ENCODE peak calls at places on chromosomes 1 and 21, in ten cellular contexts. One of them, this sample, is unnamed.

GRCh38 chr1:39890267-39890666 is 7.0 kb upstream of the TRIT1 start:
- DNase-seq in ELF-1: no peak
- DNase-seq in GM06990: no peak
- DNase-seq in GM13976: no peak
- DNase-seq in brain microvascular endothelial cell: no peak
- DNase-seq in uterus: no peak
- DNase-seq in fibroblast of the aortic adventitia: no peak
- DNase-seq in kidney epithelial cell: no peak
- DNase-seq in C1 segment of cervical spinal cord: no peak
- DNase-seq in adipocyte: no peak
- DNase-seq in this sample: no peak

GRCh38 chr1:219324629-219325367 is 151.1 kb downstream of the LYPLAL1 start:
- DNase-seq in adipocyte: peak
- DNase-seq in fibroblast of the aortic adventitia: peak
- DNase-seq in GM13976: no peak
- DNase-seq in kidney epithelial cell: peak
- DNase-seq in GM06990: peak
- DNase-seq in C1 segment of cervical spinal cord: no peak
- DNase-seq in ELF-1: no peak
- DNase-seq in uterus: no peak
- DNase-seq in brain microvascular endothelial cell: peak
- DNase-seq in this sample: peak

GRCh38 chr1:186792870-186793581 is 35.7 kb upstream of the PLA2G4A start:
- DNase-seq in ELF-1: no peak
- DNase-seq in C1 segment of cervical spinal cord: no peak
- DNase-seq in adipocyte: no peak
- DNase-seq in kidney epithelial cell: peak
- DNase-seq in brain microvascular endothelial cell: peak
- DNase-seq in fibroblast of the aortic adventitia: no peak
- DNase-seq in GM13976: no peak
- DNase-seq in uterus: no peak
- DNase-seq in GM06990: no peak
- DNase-seq in this sample: no peak

GRCh38 chr1:21506804-21507203 is 2.4 kb upstream of the ALPL start:
- DNase-seq in kidney epithelial cell: no peak
- DNase-seq in GM06990: no peak
- DNase-seq in ELF-1: no peak
- DNase-seq in adipocyte: no peak
- DNase-seq in C1 segment of cervical spinal cord: no peak
- DNase-seq in GM13976: no peak
- DNase-seq in uterus: no peak
- DNase-seq in brain microvascular endothelial cell: no peak
- DNase-seq in fibroblast of the aortic adventitia: no peak
- DNase-seq in this sample: no peak

GRCh38 chr1:169999357-169999756 is 75.1 kb downstream of the KIFAP3 start:
- DNase-seq in adipocyte: peak
- DNase-seq in fibroblast of the aortic adventitia: peak
- DNase-seq in uterus: peak
- DNase-seq in brain microvascular endothelial cell: peak
- DNase-seq in GM06990: no peak
- DNase-seq in C1 segment of cervical spinal cord: no peak
- DNase-seq in kidney epithelial cell: peak
- DNase-seq in GM13976: no peak
- DNase-seq in ELF-1: no peak
- DNase-seq in this sample: peak

GRCh38 chr1:37949524-37950152 is 2.8 kb upstream of the INPP5B start:
- DNase-seq in C1 segment of cervical spinal cord: no peak
- DNase-seq in ELF-1: peak
- DNase-seq in uterus: no peak
- DNase-seq in fibroblast of the aortic adventitia: no peak
- DNase-seq in GM06990: no peak
- DNase-seq in adipocyte: no peak
- DNase-seq in GM13976: peak
- DNase-seq in brain microvascular endothelial cell: no peak
- DNase-seq in kidney epithelial cell: no peak
- DNase-seq in this sample: no peak

GRCh38 chr1:219792337-219793021 is 135.9 kb downstream of the SLC30A10 start:
- DNase-seq in uterus: no peak
- DNase-seq in C1 segment of cervical spinal cord: no peak
- DNase-seq in ELF-1: no peak
- DNase-seq in fibroblast of the aortic adventitia: peak
- DNase-seq in kidney epithelial cell: no peak
- DNase-seq in adipocyte: peak
- DNase-seq in GM06990: no peak
- DNase-seq in brain microvascular endothelial cell: peak
- DNase-seq in GM13976: no peak
- DNase-seq in this sample: peak

GRCh38 chr21:42740405-42740909 is 87.0 kb downstream of the PDE9A start:
- DNase-seq in fibroblast of the aortic adventitia: no peak
- DNase-seq in C1 segment of cervical spinal cord: no peak
- DNase-seq in ELF-1: no peak
- DNase-seq in GM06990: no peak
- DNase-seq in kidney epithelial cell: no peak
- DNase-seq in brain microvascular endothelial cell: no peak
- DNase-seq in adipocyte: no peak
- DNase-seq in GM13976: no peak
- DNase-seq in uterus: no peak
- DNase-seq in this sample: no peak

GRCh38 chr1:54528613-54529012 is 19.4 kb upstream of the ACOT11 start:
- DNase-seq in fibroblast of the aortic adventitia: no peak
- DNase-seq in adipocyte: no peak
- DNase-seq in kidney epithelial cell: no peak
- DNase-seq in GM13976: no peak
- DNase-seq in ELF-1: no peak
- DNase-seq in GM06990: no peak
- DNase-seq in uterus: no peak
- DNase-seq in C1 segment of cervical spinal cord: no peak
- DNase-seq in brain microvascular endothelial cell: no peak
- DNase-seq in this sample: no peak

GRCh38 chr1:75276385-75276784 is 142.2 kb downstream of the LHX8 start:
- DNase-seq in kidney epithelial cell: no peak
- DNase-seq in GM06990: no peak
- DNase-seq in fibroblast of the aortic adventitia: no peak
- DNase-seq in brain microvascular endothelial cell: no peak
- DNase-seq in C1 segment of cervical spinal cord: no peak
- DNase-seq in adipocyte: no peak
- DNase-seq in uterus: no peak
- DNase-seq in GM13976: no peak
- DNase-seq in ELF-1: no peak
- DNase-seq in this sample: no peak

GRCh38 chr1:201456499-201457309 is 12.3 kb downstream of the PHLDA3 start:
- DNase-seq in kidney epithelial cell: peak
- DNase-seq in GM13976: no peak
- DNase-seq in brain microvascular endothelial cell: peak
- DNase-seq in adipocyte: peak
- DNase-seq in GM06990: no peak
- DNase-seq in ELF-1: peak
- DNase-seq in C1 segment of cervical spinal cord: peak
- DNase-seq in fibroblast of the aortic adventitia: peak
- DNase-seq in uterus: peak
- DNase-seq in this sample: peak

This sample was measured in EH.